ENCODE peak calls at places on chromosomes 12 and 14, in four cellular contexts. One of them, this sample, is unnamed.

GRCh38 chr12:92784795-92785562 is 82.2 kb downstream of the PLEKHG7 start:
- DNase-seq in left ventricle myocardium superior: no peak
- DNase-seq in NCI-H1694: peak
- DNase-seq in NCI-H2081: peak
- DNase-seq in this sample: no peak

GRCh38 chr12:6375269-6376078 is at the start of gene SCNN1A:
- DNase-seq in left ventricle myocardium superior: no peak
- DNase-seq in NCI-H1694: no peak
- DNase-seq in NCI-H2081: peak
- DNase-seq in this sample: no peak

GRCh38 chr12:3463927-3464326 is 27.1 kb upstream of the PRMT8 start:
- DNase-seq in left ventricle myocardium superior: no peak
- DNase-seq in NCI-H1694: no peak
- DNase-seq in NCI-H2081: no peak
- DNase-seq in this sample: no peak

GRCh38 chr12:124737040-124737419 is 126.6 kb downstream of the SCARB1 start:
- DNase-seq in left ventricle myocardium superior: peak
- DNase-seq in NCI-H1694: no peak
- DNase-seq in NCI-H2081: no peak
- DNase-seq in this sample: no peak

GRCh38 chr12:5521456-5522325 is 89.8 kb downstream of the NTF3 start:
- DNase-seq in left ventricle myocardium superior: no peak
- DNase-seq in NCI-H1694: no peak
- DNase-seq in NCI-H2081: no peak
- DNase-seq in this sample: no peak

GRCh38 chr14:48983355-48983888 is 602.8 kb downstream of the RPS29 start:
- DNase-seq in left ventricle myocardium superior: no peak
- DNase-seq in NCI-H1694: no peak
- DNase-seq in NCI-H2081: peak
- DNase-seq in this sample: no peak

GRCh38 chr14:71475916-71476315 is 456.3 kb upstream of the RGS6 start:
- DNase-seq in left ventricle myocardium superior: no peak
- DNase-seq in NCI-H1694: no peak
- DNase-seq in NCI-H2081: no peak
- DNase-seq in this sample: no peak

GRCh38 chr14:53032838-53033390 is 82.1 kb upstream of the FERMT2 start:
- DNase-seq in left ventricle myocardium superior: no peak
- DNase-seq in NCI-H1694: no peak
- DNase-seq in NCI-H2081: no peak
- DNase-seq in this sample: no peak

GRCh38 chr12:43826681-43827458 is 9.0 kb upstream of the TMEM117 start:
- DNase-seq in left ventricle myocardium superior: no peak
- DNase-seq in NCI-H1694: no peak
- DNase-seq in NCI-H2081: no peak
- DNase-seq in this sample: no peak

GRCh38 chr14:90674043-90674670 is 142.1 kb downstream of the TTC7B start:
- DNase-seq in left ventricle myocardium superior: peak
- DNase-seq in NCI-H1694: peak
- DNase-seq in NCI-H2081: no peak
- DNase-seq in this sample: no peak

GRCh38 chr12:9588749-9589148 is 19.0 kb downstream of the KLRB1 start:
- DNase-seq in left ventricle myocardium superior: no peak
- DNase-seq in NCI-H1694: no peak
- DNase-seq in NCI-H2081: no peak
- DNase-seq in this sample: no peak

GRCh38 chr12:52139579-52140062 is 52.2 kb downstream of the KRT80 start:
- DNase-seq in left ventricle myocardium superior: no peak
- DNase-seq in NCI-H1694: no peak
- DNase-seq in NCI-H2081: peak
- DNase-seq in this sample: no peak

GRCh38 chr14:30620178-30620577 is 1.9 kb upstream of the SCFD1 start:
- DNase-seq in left ventricle myocardium superior: no peak
- DNase-seq in NCI-H1694: no peak
- DNase-seq in NCI-H2081: no peak
- DNase-seq in this sample: no peak

GRCh38 chr14:97306785-97307246 is 509.6 kb downstream of the VRK1 start:
- DNase-seq in left ventricle myocardium superior: no peak
- DNase-seq in NCI-H1694: no peak
- DNase-seq in NCI-H2081: no peak
- DNase-seq in this sample: no peak

GRCh38 chr14:63565448-63565847 is 22.3 kb upstream of the PPP2R5E start:
- DNase-seq in left ventricle myocardium superior: no peak
- DNase-seq in NCI-H1694: no peak
- DNase-seq in NCI-H2081: no peak
- DNase-seq in this sample: no peak

GRCh38 chr12:124588689-124589318 is 21.4 kb upstream of the NCOR2 start:
- DNase-seq in left ventricle myocardium superior: peak
- DNase-seq in NCI-H1694: no peak
- DNase-seq in NCI-H2081: no peak
- DNase-seq in this sample: no peak

GRCh38 chr12:123141615-123142517 is 9.0 kb downstream of the PITPNM2 start:
- DNase-seq in left ventricle myocardium superior: peak
- DNase-seq in NCI-H1694: no peak
- DNase-seq in NCI-H2081: no peak
- DNase-seq in this sample: peak

GRCh38 chr12:27525373-27525772 is 1.4 kb downstream of the PPFIBP1 start:
- DNase-seq in left ventricle myocardium superior: no peak
- DNase-seq in NCI-H1694: no peak
- DNase-seq in NCI-H2081: no peak
- DNase-seq in this sample: no peak